ENCODE peak calls at places on chromosome 11, in four cellular contexts. K is neural progenitor cell, W is tibial artery, X is mucosa of descending colon. B is an unnamed sample. For H3K4me1, the result is how much of the 10 kb centered on the place peaks cover.

GRCh38 chr11:36156486-36157150 is 132.6 kb downstream of the COMMD9 start:
- DNase-seq in K (no peak), W (no peak), X (no peak), B (no peak)

GRCh38 chr11:127627629-127628462 is 627.3 kb upstream of the KIRREL3 start:
- DNase-seq in K (no peak), W (no peak), X (peak), B (peak)

GRCh38 chr11:23932485-23932898 is 564.4 kb upstream of the LUZP2 start:
- DNase-seq in K (no peak), W (no peak), X (no peak), B (no peak)

GRCh38 chr11:99256614-99257013 is 235.9 kb downstream of the CNTN5 start:
- DNase-seq in K (no peak), W (no peak), X (no peak), B (no peak)

GRCh38 chr11:1483445-1483961 is 3.1 kb downstream of the MOB2 start:
- DNase-seq in K (no peak), W (peak), X (no peak), B (peak)

GRCh38 chr11:60942970-60943565 is 8.9 kb downstream of the SLC15A3 start:
- DNase-seq in K (no peak), W (no peak), X (no peak), B (no peak)

GRCh38 chr11:110908401-110909106 is 196.3 kb upstream of the ARHGAP20 start:
- DNase-seq in K (no peak), W (no peak), X (no peak), B (no peak)

GRCh38 chr11:84564180-84564866 is 1062.8 kb downstream of the DLG2 start:
- DNase-seq in K (peak), W (peak), X (no peak), B (peak)

DNA sequence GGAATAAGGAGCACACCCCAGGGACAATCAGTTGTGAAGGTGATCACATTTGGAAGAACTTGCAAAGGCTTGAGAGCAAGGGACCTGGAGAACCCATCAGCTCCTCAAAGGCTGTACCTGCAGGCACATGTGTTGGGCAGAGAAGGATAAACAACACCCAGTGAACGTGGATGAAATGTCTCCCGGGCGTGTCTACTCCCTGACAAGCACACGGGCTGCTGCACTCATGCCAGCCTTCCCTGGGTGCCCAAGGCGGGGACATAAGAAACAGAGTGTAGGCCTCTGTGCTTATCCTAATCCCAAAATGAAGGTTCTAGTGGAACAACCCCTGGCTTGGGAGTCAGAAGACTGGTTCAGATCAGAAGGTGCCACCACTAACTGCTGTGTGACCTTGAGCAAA is 46.7 kb downstream of the DSCAML1 start:
- DNase-seq in K (no peak), W (no peak), X (no peak), B (no peak)
- H3K4me1 ChIP-seq in K (under half), W (under half), X (under half), B (under half)

GRCh38 chr11:46307369-46307768 is 29.9 kb downstream of the CREB3L1 start:
- DNase-seq in K (no peak), W (no peak), X (no peak), B (no peak)

GRCh38 chr11:46304605-46305004 is 27.1 kb downstream of the CREB3L1 start:
- DNase-seq in K (no peak), W (no peak), X (no peak), B (no peak)

GRCh38 chr11:46306296-46306853 is 28.9 kb downstream of the CREB3L1 start:
- DNase-seq in K (no peak), W (no peak), X (no peak), B (no peak)

GRCh38 chr11:46302866-46303265 is 25.4 kb downstream of the CREB3L1 start:
- DNase-seq in K (no peak), W (no peak), X (no peak), B (no peak)

GRCh38 chr11:46305295-46305694 is 27.8 kb downstream of the CREB3L1 start:
- DNase-seq in K (no peak), W (no peak), X (no peak), B (no peak)
- TF ChIP-seq CTCF in K (no peak), W (no peak), X (no peak), B (no peak)

GRCh38 chr11:69055212-69055586 is 6.5 kb downstream of the TPCN2 start:
- DNase-seq in K (no peak), W (no peak), X (peak), B (peak)

GRCh38 chr11:69053169-69053477 is 4.4 kb downstream of the TPCN2 start:
- DNase-seq in K (no peak), W (no peak), X (peak), B (no peak)

GRCh38 chr11:69053546-69054396 is 5.0 kb downstream of the TPCN2 start:
- DNase-seq in K (no peak), W (no peak), X (peak), B (no peak)

GRCh38 chr11:69055598-69056516 is 7.1 kb downstream of the TPCN2 start:
- DNase-seq in K (no peak), W (peak), X (peak), B (peak)

DNA sequence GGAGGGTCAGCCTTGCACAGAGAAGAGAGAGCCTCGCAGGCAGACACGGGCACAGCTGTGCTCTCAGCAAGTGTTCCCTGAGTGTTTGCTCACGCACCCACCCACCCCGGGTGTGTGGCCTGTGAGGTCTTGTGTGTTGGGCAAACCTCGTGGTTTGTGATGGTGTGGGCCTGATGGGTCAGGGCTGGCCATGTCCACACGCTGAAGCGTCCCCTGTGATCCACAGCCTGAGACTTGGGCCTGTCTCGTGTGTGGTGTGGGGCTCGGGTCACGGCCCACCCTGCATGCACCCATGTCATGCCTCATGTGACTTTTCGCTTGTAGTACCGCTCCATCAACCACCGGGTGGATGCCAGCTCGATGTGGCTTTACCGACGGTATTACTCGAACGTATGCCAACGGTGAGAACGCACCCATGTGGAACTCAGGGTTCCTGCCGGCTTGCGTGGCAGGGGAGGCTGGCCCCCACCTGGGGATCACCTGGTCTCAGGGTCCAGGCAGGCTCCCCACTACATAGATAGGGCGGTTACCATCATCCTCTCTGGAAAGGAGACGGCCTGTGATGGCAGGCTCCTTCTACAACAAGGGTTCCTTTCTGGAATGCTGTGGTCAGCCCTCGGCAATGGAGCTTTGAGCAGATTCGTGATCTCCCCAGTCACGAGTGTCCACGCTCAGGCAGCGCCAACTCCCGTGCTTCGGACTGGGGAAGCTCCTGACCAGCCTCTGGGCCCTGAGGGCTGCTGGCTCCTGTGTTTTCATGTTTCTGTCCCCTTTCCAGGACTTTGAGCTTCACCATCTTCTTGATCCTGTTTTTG is 5.9 kb downstream of the TPCN2 start:
- DNase-seq in K (no peak), W (no peak), X (peak), B (peak)
- H3K4me1 ChIP-seq in K (under half), W (under half), X (under half), B (under half)

DNA sequence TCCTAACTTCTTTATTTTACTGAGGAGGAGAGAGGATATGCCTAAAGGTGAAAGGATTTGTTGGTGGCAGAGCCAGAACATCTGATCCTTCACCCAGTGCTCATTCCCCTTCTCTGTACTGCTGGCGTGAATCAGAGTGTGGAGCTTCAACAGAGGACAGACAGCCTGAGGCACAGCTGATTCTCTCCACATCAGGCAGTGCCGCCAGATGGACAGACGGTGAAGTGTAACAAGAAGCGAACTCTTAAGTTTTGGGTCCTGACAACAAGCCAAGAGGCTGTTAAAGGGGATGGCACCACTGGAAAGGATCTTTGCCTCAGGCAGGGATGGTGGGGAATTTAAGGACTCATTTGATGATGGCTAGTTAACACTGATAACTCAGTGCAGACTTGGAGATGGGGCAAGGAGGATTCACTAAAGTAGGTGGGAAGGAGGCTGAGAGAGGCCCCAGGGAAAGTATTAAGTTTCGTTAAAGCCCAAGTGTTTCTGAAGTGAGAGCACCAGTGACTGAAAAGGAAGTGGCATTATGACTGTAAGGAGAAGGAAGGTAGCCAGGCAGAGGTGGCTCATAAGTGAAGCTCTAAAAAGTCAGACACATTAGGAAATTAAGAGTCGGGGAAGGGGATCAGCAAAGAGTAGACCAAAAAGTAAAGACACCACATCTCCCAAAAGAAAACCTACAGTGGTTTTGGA is 81.3 kb downstream of the CLPB start:
- DNase-seq in K (peak), W (no peak), X (no peak), B (no peak)
- TF ChIP-seq CTCF in K (peak), W (peak), X (no peak), B (no peak)